ENCODE peak calls at places on chromosomes 6 and 20, in ten cellular contexts. I is body of pancreas, K is IMR-90, V is transverse colon, S is Peyer's patch, G is K562, M is ovary, B is upper lobe of left lung, W is spleen, X is lower leg skin. Y is an unnamed sample.

GRCh38 chr6:37696841-37697735 is 595 bp downstream of the MDGA1 start:
- DNase-seq in I (peak), K (no peak), V (no peak), S (peak), G (peak), M (peak), B (no peak), W (peak), X (no peak), Y (peak)

GRCh38 chr6:119683022-119683421 is 333.5 kb upstream of the MAN1A1 start:
- DNase-seq in I (no peak), K (no peak), V (no peak), S (no peak), G (no peak), M (no peak), B (no peak), W (no peak), X (no peak), Y (no peak)

GRCh38 chr6:143401636-143402370 is 48.7 kb downstream of the ADAT2 start:
- DNase-seq in I (no peak), K (no peak), V (no peak), S (no peak), G (no peak), M (no peak), B (no peak), W (no peak), X (no peak), Y (no peak)

GRCh38 chr20:62066983-62067433 is 1.3 kb upstream of the TAF4 start:
- DNase-seq in I (no peak), K (no peak), V (peak), S (peak), G (peak), M (peak), B (peak), W (peak), X (no peak), Y (no peak)

GRCh38 chr20:16541226-16541625 is 32.0 kb downstream of the KIF16B start:
- DNase-seq in I (no peak), K (no peak), V (no peak), S (no peak), G (no peak), M (no peak), B (no peak), W (no peak), X (no peak), Y (no peak)

GRCh38 chr6:150631283-150631981 is 31.7 kb downstream of the PLEKHG1 start:
- DNase-seq in I (no peak), K (no peak), V (no peak), S (peak), G (no peak), M (no peak), B (no peak), W (peak), X (no peak), Y (no peak)

GRCh38 chr6:119368917-119369316 is 19.4 kb upstream of the MAN1A1 start:
- DNase-seq in I (no peak), K (no peak), V (no peak), S (no peak), G (no peak), M (no peak), B (no peak), W (no peak), X (no peak), Y (no peak)

GRCh38 chr6:95530176-95530799 is 47.0 kb upstream of the MANEA start:
- DNase-seq in I (no peak), K (no peak), V (no peak), S (no peak), G (no peak), M (no peak), B (no peak), W (no peak), X (no peak), Y (no peak)

GRCh38 chr6:162409986-162410715 is 317.4 kb downstream of the PRKN start:
- DNase-seq in I (no peak), K (no peak), V (no peak), S (no peak), G (no peak), M (no peak), B (no peak), W (no peak), X (no peak), Y (no peak)

GRCh38 chr6:35258858-35259193 is 709 bp upstream of the ZNF76 start:
- DNase-seq in I (peak), K (peak), V (no peak), S (no peak), G (peak), M (no peak), B (no peak), W (no peak), X (no peak), Y (no peak)

GRCh38 chr6:137968901-137969300 is 101.8 kb downstream of the TNFAIP3 start:
- DNase-seq in I (no peak), K (no peak), V (no peak), S (no peak), G (peak), M (no peak), B (no peak), W (no peak), X (no peak), Y (no peak)

GRCh38 chr6:43669922-43670622 is 17.5 kb downstream of the MRPS18A start:
- DNase-seq in I (no peak), K (no peak), V (no peak), S (no peak), G (peak), M (no peak), B (no peak), W (no peak), X (no peak), Y (no peak)

GRCh38 chr6:87184762-87185250 is 29.4 kb downstream of the ZNF292 start:
- DNase-seq in I (no peak), K (no peak), V (no peak), S (no peak), G (no peak), M (no peak), B (no peak), W (no peak), X (no peak), Y (no peak)

GRCh38 chr6:1864496-1864895 is 254.8 kb downstream of the FOXC1 start:
- DNase-seq in I (no peak), K (no peak), V (no peak), S (no peak), G (no peak), M (no peak), B (no peak), W (no peak), X (no peak), Y (no peak)

GRCh38 chr6:155077331-155077730 is 82.2 kb downstream of the TIAM2 start:
- DNase-seq in I (no peak), K (no peak), V (no peak), S (no peak), G (no peak), M (peak), B (no peak), W (no peak), X (no peak), Y (no peak)

GRCh38 chr6:6825986-6826901 is 237.7 kb downstream of the LY86 start:
- DNase-seq in I (peak), K (no peak), V (peak), S (peak), G (no peak), M (no peak), B (peak), W (peak), X (no peak), Y (peak)

GRCh38 chr6:131303338-131303954 is 168.2 kb downstream of the AKAP7 start:
- DNase-seq in I (no peak), K (no peak), V (no peak), S (no peak), G (no peak), M (no peak), B (no peak), W (no peak), X (no peak), Y (no peak)

GRCh38 chr6:35164868-35165267 is 23.7 kb upstream of the TCP11 start:
- DNase-seq in I (no peak), K (no peak), V (no peak), S (no peak), G (no peak), M (no peak), B (no peak), W (no peak), X (no peak), Y (no peak)

GRCh38 chr6:129507059-129507807 is 202.7 kb downstream of the ARHGAP18 start:
- DNase-seq in I (peak), K (no peak), V (no peak), S (no peak), G (no peak), M (no peak), B (no peak), W (no peak), X (no peak), Y (no peak)

GRCh38 chr20:47675190-47676142 is 109.8 kb downstream of the SULF2 start:
- DNase-seq in I (no peak), K (no peak), V (no peak), S (no peak), G (no peak), M (no peak), B (no peak), W (no peak), X (no peak), Y (no peak)

GRCh38 chr20:25198663-25199363 is 3.3 kb downstream of the ENTPD6 start:
- DNase-seq in I (no peak), K (no peak), V (no peak), S (no peak), G (no peak), M (no peak), B (no peak), W (peak), X (no peak), Y (no peak)

GRCh38 chr6:148423601-148424270 is 81.1 kb downstream of the SASH1 start:
- DNase-seq in I (peak), K (peak), V (no peak), S (no peak), G (no peak), M (no peak), B (peak), W (no peak), X (no peak), Y (no peak)

GRCh38 chr20:25226433-25227316 is 21.2 kb upstream of the PYGB start:
- DNase-seq in I (peak), K (no peak), V (no peak), S (no peak), G (no peak), M (no peak), B (peak), W (peak), X (no peak), Y (no peak)

GRCh38 chr20:33262658-33263065 is 20.4 kb upstream of the BPIFB1 start:
- DNase-seq in I (peak), K (peak), V (no peak), S (no peak), G (peak), M (no peak), B (peak), W (no peak), X (no peak), Y (peak)

GRCh38 chr6:16324184-16324583 is 85.8 kb downstream of the GMPR start:
- DNase-seq in I (no peak), K (no peak), V (no peak), S (no peak), G (no peak), M (no peak), B (no peak), W (no peak), X (no peak), Y (no peak)

GRCh38 chr20:1820137-1821074 is 74.8 kb upstream of the SIRPA start:
- DNase-seq in I (no peak), K (peak), V (no peak), S (peak), G (no peak), M (no peak), B (peak), W (peak), X (no peak), Y (no peak)

GRCh38 chr20:17228624-17229061 is 1.8 kb downstream of the PCSK2 start:
- DNase-seq in I (peak), K (no peak), V (no peak), S (no peak), G (no peak), M (peak), B (no peak), W (peak), X (no peak), Y (no peak)

GRCh38 chr6:140441256-140441655 is 1066.8 kb upstream of the CITED2 start:
- DNase-seq in I (peak), K (peak), V (peak), S (peak), G (peak), M (peak), B (peak), W (peak), X (peak), Y (no peak)

GRCh38 chr6:68235192-68235812 is 399.8 kb upstream of the ADGRB3 start:
- DNase-seq in I (no peak), K (no peak), V (no peak), S (no peak), G (no peak), M (no peak), B (no peak), W (no peak), X (no peak), Y (no peak)

GRCh38 chr6:30743099-30744053 is 889 bp upstream of the FLOT1 start:
- DNase-seq in I (peak), K (peak), V (peak), S (peak), G (peak), M (peak), B (peak), W (peak), X (no peak), Y (no peak)

GRCh38 chr6:140415266-140415665 is 1040.8 kb upstream of the CITED2 start:
- DNase-seq in I (no peak), K (no peak), V (no peak), S (no peak), G (no peak), M (no peak), B (no peak), W (no peak), X (no peak), Y (no peak)

GRCh38 chr6:133756046-133756445 is 132.9 kb upstream of the TCF21 start:
- DNase-seq in I (no peak), K (peak), V (no peak), S (no peak), G (no peak), M (no peak), B (no peak), W (no peak), X (no peak), Y (no peak)

GRCh38 chr20:46226602-46227001 is 81.7 kb downstream of the CDH22 start:
- DNase-seq in I (no peak), K (peak), V (no peak), S (no peak), G (no peak), M (no peak), B (no peak), W (no peak), X (no peak), Y (peak)

GRCh38 chr6:31575335-31575901 is at the start of gene TNF:
- DNase-seq in I (peak), K (no peak), V (peak), S (peak), G (no peak), M (no peak), B (peak), W (peak), X (peak), Y (no peak)

GRCh38 chr6:84118191-84118590 is 84.6 kb downstream of the MRAP2 start:
- DNase-seq in I (no peak), K (no peak), V (no peak), S (no peak), G (no peak), M (no peak), B (no peak), W (no peak), X (no peak), Y (no peak)

GRCh38 chr6:79421001-79421411 is 116.2 kb downstream of the LCA5 start:
- DNase-seq in I (no peak), K (peak), V (no peak), S (no peak), G (no peak), M (no peak), B (no peak), W (no peak), X (no peak), Y (no peak)

GRCh38 chr6:90297866-90298381 is 1.3 kb upstream of the BACH2 start:
- DNase-seq in I (no peak), K (no peak), V (no peak), S (no peak), G (no peak), M (no peak), B (no peak), W (no peak), X (no peak), Y (no peak)

GRCh38 chr6:57143690-57144089 is 28.4 kb upstream of the BAG2 start:
- DNase-seq in I (no peak), K (no peak), V (no peak), S (no peak), G (no peak), M (no peak), B (no peak), W (no peak), X (no peak), Y (no peak)

GRCh38 chr20:39473533-39473932 is 511.4 kb downstream of the DHX35 start:
- DNase-seq in I (no peak), K (no peak), V (no peak), S (no peak), G (no peak), M (no peak), B (no peak), W (no peak), X (no peak), Y (no peak)
- TF ChIP-seq POLR2A in I (no peak), K (no peak), V (no peak), S (no peak), G (no peak), M (no peak), B (no peak), W (no peak), X (no peak), Y (no peak)

DNA sequence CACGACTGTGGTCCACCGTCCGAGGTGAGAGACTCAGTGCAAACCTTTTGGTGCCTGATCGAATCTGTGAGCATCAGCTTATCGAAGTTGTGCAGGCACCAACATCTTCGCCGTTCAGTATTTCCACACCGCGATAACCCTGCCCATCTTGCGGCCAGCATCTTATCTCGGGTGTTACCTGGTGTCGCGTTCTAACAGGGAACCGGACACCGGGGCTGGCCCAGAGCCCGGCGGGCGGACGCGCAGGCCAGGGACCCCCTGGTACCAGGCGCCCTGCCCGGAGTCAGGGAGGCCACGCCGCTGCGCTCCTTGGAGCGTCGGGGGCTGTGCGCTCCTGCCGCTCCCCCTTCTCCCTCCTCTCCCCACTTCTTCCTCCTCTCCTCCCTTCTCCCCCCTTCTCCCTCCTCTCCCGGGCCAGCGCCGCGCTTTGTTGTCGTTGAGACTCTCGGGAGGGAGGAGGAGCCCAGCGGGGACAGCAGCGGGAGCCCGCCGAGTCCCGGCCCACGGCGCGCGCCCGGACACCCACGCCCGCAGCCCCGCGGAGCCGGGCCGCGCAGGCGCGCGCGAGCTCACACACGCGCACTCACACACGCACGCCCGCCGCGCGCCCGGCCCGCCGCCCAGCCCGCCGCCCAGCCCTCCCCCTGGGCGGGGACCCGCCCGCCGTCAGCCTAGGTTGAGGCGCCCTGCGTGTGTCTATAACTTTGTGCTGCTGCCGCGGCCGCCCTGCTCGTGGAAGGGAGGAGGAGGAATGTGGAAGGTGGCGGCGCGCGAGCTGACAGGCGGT is 1.4 kb upstream of the FOXO3 start:
- DNase-seq in I (peak), K (peak), V (peak), S (peak), G (peak), M (peak), B (peak), W (peak), X (peak), Y (peak)
- TF ChIP-seq POLR2A in I (peak), K (peak), V (peak), S (peak), G (peak), M (peak), B (no peak), W (peak), X (peak), Y (peak)

GRCh38 chr20:23050847-23051627 is 1.6 kb upstream of the THBD start:
- DNase-seq in I (peak), K (peak), V (peak), S (peak), G (peak), M (peak), B (peak), W (peak), X (peak), Y (peak)
- TF ChIP-seq POLR2A in I (no peak), K (no peak), V (no peak), S (no peak), G (peak), M (no peak), B (no peak), W (no peak), X (no peak), Y (no peak)

GRCh38 chr20:36372671-36373070 is 66.5 kb downstream of the DLGAP4 start:
- DNase-seq in I (no peak), K (no peak), V (no peak), S (no peak), G (no peak), M (no peak), B (no peak), W (no peak), X (no peak), Y (no peak)

GRCh38 chr20:36369739-36370138 is 63.6 kb downstream of the DLGAP4 start:
- DNase-seq in I (no peak), K (no peak), V (no peak), S (no peak), G (no peak), M (no peak), B (no peak), W (no peak), X (no peak), Y (no peak)

GRCh38 chr20:36370991-36371390 is 64.9 kb downstream of the DLGAP4 start:
- DNase-seq in I (no peak), K (no peak), V (no peak), S (no peak), G (no peak), M (no peak), B (no peak), W (no peak), X (no peak), Y (no peak)

GRCh38 chr20:36373089-36373488 is 67.0 kb downstream of the DLGAP4 start:
- DNase-seq in I (no peak), K (no peak), V (no peak), S (no peak), G (no peak), M (no peak), B (no peak), W (no peak), X (no peak), Y (no peak)

DNA sequence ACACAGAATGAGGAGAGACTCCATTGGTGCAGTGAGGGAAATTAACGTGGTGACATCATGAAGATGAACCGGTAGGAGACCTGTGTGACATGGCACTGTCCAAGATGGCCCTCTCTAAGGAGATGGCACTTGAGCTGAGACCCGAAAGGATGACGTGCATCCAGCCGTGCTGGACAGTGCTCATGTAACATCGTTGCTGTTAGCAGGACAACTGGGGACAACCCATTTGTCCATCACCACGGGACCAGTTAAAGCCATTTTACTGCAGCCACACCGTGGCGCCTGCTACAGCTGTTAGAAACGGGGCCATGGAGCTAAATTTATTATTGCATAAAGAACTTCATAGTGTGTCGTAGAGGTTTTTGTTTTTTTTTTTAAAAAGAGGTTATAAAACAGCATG is 65.3 kb downstream of the DLGAP4 start:
- DNase-seq in I (no peak), K (no peak), V (no peak), S (no peak), G (no peak), M (no peak), B (no peak), W (no peak), X (no peak), Y (no peak)
- TF ChIP-seq POLR2A in I (no peak), K (no peak), V (no peak), S (no peak), G (no peak), M (no peak), B (no peak), W (no peak), X (no peak), Y (no peak)

GRCh38 chr6:3258720-3259490 is at the start of gene PSMG4:
- DNase-seq in I (peak), K (peak), V (peak), S (peak), G (peak), M (peak), B (peak), W (peak), X (peak), Y (peak)
- TF ChIP-seq POLR2A in I (peak), K (peak), V (peak), S (peak), G (peak), M (peak), B (no peak), W (no peak), X (no peak), Y (peak)

GRCh38 chr6:11614534-11615213 is 77.1 kb downstream of the TMEM170B start:
- DNase-seq in I (no peak), K (no peak), V (no peak), S (no peak), G (no peak), M (no peak), B (no peak), W (no peak), X (no peak), Y (no peak)
- TF ChIP-seq POLR2A in I (no peak), K (no peak), V (no peak), S (no peak), G (no peak), M (no peak), B (no peak), W (no peak), X (no peak), Y (no peak)

Y was measured in H54.